ENCODE peak calls at places on chromosomes 11 and 22, in four cellular contexts. One of them, this sample, is unnamed.

GRCh38 chr11:85170184-85170583 is 457.0 kb downstream of the DLG2 start:
- DNase-seq in gastrocnemius medialis: no peak
- DNase-seq in activated CD4-positive, alpha-beta T cell treated with anti-CD3 and anti-CD28 coated beads, Interleukin-2, amount 50 U/mL, for 1 hour: no peak
- DNase-seq in cardiac muscle cell: no peak
- DNase-seq in this sample: no peak

GRCh38 chr11:45662665-45663485 is 2.5 kb downstream of the CHST1 start:
- DNase-seq in gastrocnemius medialis: no peak
- DNase-seq in activated CD4-positive, alpha-beta T cell treated with anti-CD3 and anti-CD28 coated beads, Interleukin-2, amount 50 U/mL, for 1 hour: no peak
- DNase-seq in cardiac muscle cell: no peak
- DNase-seq in this sample: no peak

GRCh38 chr22:31556627-31557203 is 60.4 kb downstream of the SFI1 start:
- DNase-seq in gastrocnemius medialis: no peak
- DNase-seq in cardiac muscle cell: peak
- DNase-seq in activated CD4-positive, alpha-beta T cell treated with anti-CD3 and anti-CD28 coated beads, Interleukin-2, amount 50 U/mL, for 1 hour: no peak
- DNase-seq in this sample: peak

GRCh38 chr22:46844606-46845210 is 82.3 kb downstream of the TBC1D22A start:
- DNase-seq in activated CD4-positive, alpha-beta T cell treated with anti-CD3 and anti-CD28 coated beads, Interleukin-2, amount 50 U/mL, for 1 hour: no peak
- DNase-seq in cardiac muscle cell: no peak
- DNase-seq in gastrocnemius medialis: no peak
- DNase-seq in this sample: no peak

GRCh38 chr11:66332371-66333219 is 3.6 kb downstream of the RIN1 start:
- DNase-seq in cardiac muscle cell: no peak
- DNase-seq in gastrocnemius medialis: no peak
- DNase-seq in activated CD4-positive, alpha-beta T cell treated with anti-CD3 and anti-CD28 coated beads, Interleukin-2, amount 50 U/mL, for 1 hour: no peak
- DNase-seq in this sample: no peak

GRCh38 chr11:1225386-1226225 is 2.7 kb downstream of the MUC5B start:
- DNase-seq in activated CD4-positive, alpha-beta T cell treated with anti-CD3 and anti-CD28 coated beads, Interleukin-2, amount 50 U/mL, for 1 hour: no peak
- DNase-seq in cardiac muscle cell: no peak
- DNase-seq in gastrocnemius medialis: no peak
- DNase-seq in this sample: peak

GRCh38 chr11:76067099-76067498 is 139.2 kb downstream of the WNT11 start:
- DNase-seq in gastrocnemius medialis: no peak
- DNase-seq in cardiac muscle cell: no peak
- DNase-seq in activated CD4-positive, alpha-beta T cell treated with anti-CD3 and anti-CD28 coated beads, Interleukin-2, amount 50 U/mL, for 1 hour: no peak
- DNase-seq in this sample: no peak

GRCh38 chr11:92969634-92970347 is at the start of gene MTNR1B:
- DNase-seq in activated CD4-positive, alpha-beta T cell treated with anti-CD3 and anti-CD28 coated beads, Interleukin-2, amount 50 U/mL, for 1 hour: no peak
- DNase-seq in gastrocnemius medialis: no peak
- DNase-seq in cardiac muscle cell: peak
- DNase-seq in this sample: no peak

GRCh38 chr11:11983427-11983826 is 25.0 kb downstream of the DKK3 start:
- DNase-seq in activated CD4-positive, alpha-beta T cell treated with anti-CD3 and anti-CD28 coated beads, Interleukin-2, amount 50 U/mL, for 1 hour: no peak
- DNase-seq in gastrocnemius medialis: no peak
- DNase-seq in cardiac muscle cell: no peak
- DNase-seq in this sample: no peak

GRCh38 chr11:11816511-11817319 is 25.1 kb upstream of the USP47 start:
- DNase-seq in cardiac muscle cell: no peak
- DNase-seq in activated CD4-positive, alpha-beta T cell treated with anti-CD3 and anti-CD28 coated beads, Interleukin-2, amount 50 U/mL, for 1 hour: no peak
- DNase-seq in gastrocnemius medialis: no peak
- DNase-seq in this sample: no peak

GRCh38 chr11:115408036-115408911 is 95.9 kb downstream of the CADM1 start:
- DNase-seq in gastrocnemius medialis: no peak
- DNase-seq in cardiac muscle cell: no peak
- DNase-seq in activated CD4-positive, alpha-beta T cell treated with anti-CD3 and anti-CD28 coated beads, Interleukin-2, amount 50 U/mL, for 1 hour: no peak
- DNase-seq in this sample: no peak

GRCh38 chr11:69245041-69245440 is 48.9 kb upstream of the MYEOV start:
- DNase-seq in activated CD4-positive, alpha-beta T cell treated with anti-CD3 and anti-CD28 coated beads, Interleukin-2, amount 50 U/mL, for 1 hour: no peak
- DNase-seq in cardiac muscle cell: no peak
- DNase-seq in gastrocnemius medialis: no peak
- DNase-seq in this sample: no peak

GRCh38 chr22:22941831-22942510 is 54.4 kb downstream of the IGLL5 start:
- DNase-seq in cardiac muscle cell: no peak
- DNase-seq in activated CD4-positive, alpha-beta T cell treated with anti-CD3 and anti-CD28 coated beads, Interleukin-2, amount 50 U/mL, for 1 hour: no peak
- DNase-seq in gastrocnemius medialis: no peak
- DNase-seq in this sample: peak

GRCh38 chr11:21622995-21623394 is 569.9 kb upstream of the ANO5 start:
- DNase-seq in gastrocnemius medialis: no peak
- DNase-seq in cardiac muscle cell: peak
- DNase-seq in activated CD4-positive, alpha-beta T cell treated with anti-CD3 and anti-CD28 coated beads, Interleukin-2, amount 50 U/mL, for 1 hour: no peak
- DNase-seq in this sample: no peak